ENCODE peak calls at places on chromosomes 7 and 10, in six cellular contexts. O is mucosa of descending colon, I is RWPE2, H is uterus, S is colonic mucosa, E is stomach. R is an unnamed sample.

GRCh38 chr10:95818663-95819062 is 62.7 kb downstream of the ENTPD1 start:
- DNase-seq in O (no peak), I (no peak), H (no peak), S (no peak), E (no peak), R (no peak)

GRCh38 chr7:1103009-1103788 is 15.3 kb downstream of the GPER1 start:
- DNase-seq in O (peak; percentile 36), I (no peak), H (no peak), S (no peak), E (no peak), R (no peak)

GRCh38 chr7:28748934-28749584 is 209.1 kb downstream of the TRIL start:
- DNase-seq in O (no peak), I (no peak), H (no peak), S (peak; percentile 22), E (no peak), R (no peak)

GRCh38 chr10:70661623-70662361 is 10.5 kb upstream of the ADAMTS14 start:
- DNase-seq in O (no peak), I (no peak), H (no peak), S (no peak), E (no peak), R (no peak)

GRCh38 chr10:29926649-29927048 is 132.7 kb downstream of the JCAD start:
- DNase-seq in O (no peak), I (no peak), H (no peak), S (no peak), E (no peak), R (no peak)

GRCh38 chr10:98368644-98369043 is 46.3 kb downstream of the PYROXD2 start:
- DNase-seq in O (no peak), I (no peak), H (no peak), S (no peak), E (no peak), R (no peak)

GRCh38 chr10:109773818-109774440 is 149.4 kb downstream of the XPNPEP1 start:
- DNase-seq in O (no peak), I (no peak), H (no peak), S (no peak), E (no peak), R (no peak)

GRCh38 chr7:149662591-149663095 is 110.7 kb downstream of the ZNF467 start:
- DNase-seq in O (no peak), I (no peak), H (no peak), S (peak; percentile 77), E (peak; percentile 84), R (peak; percentile 49)

GRCh38 chr7:25192043-25192442 is 36.2 kb downstream of the NPVF start:
- DNase-seq in O (no peak), I (no peak), H (no peak), S (no peak), E (no peak), R (no peak)

GRCh38 chr10:44591911-44592310 is 207.0 kb upstream of the CXCL12 start:
- DNase-seq in O (no peak), I (no peak), H (no peak), S (no peak), E (no peak), R (no peak)

GRCh38 chr10:102393411-102394078 is 2.0 kb upstream of the NFKB2 start:
- DNase-seq in O (peak; percentile 49), I (no peak), H (no peak), S (no peak), E (no peak), R (no peak)

GRCh38 chr7:28732037-28732869 is 225.9 kb downstream of the TRIL start:
- DNase-seq in O (no peak), I (no peak), H (peak; percentile 29), S (no peak), E (no peak), R (no peak)

DNA sequence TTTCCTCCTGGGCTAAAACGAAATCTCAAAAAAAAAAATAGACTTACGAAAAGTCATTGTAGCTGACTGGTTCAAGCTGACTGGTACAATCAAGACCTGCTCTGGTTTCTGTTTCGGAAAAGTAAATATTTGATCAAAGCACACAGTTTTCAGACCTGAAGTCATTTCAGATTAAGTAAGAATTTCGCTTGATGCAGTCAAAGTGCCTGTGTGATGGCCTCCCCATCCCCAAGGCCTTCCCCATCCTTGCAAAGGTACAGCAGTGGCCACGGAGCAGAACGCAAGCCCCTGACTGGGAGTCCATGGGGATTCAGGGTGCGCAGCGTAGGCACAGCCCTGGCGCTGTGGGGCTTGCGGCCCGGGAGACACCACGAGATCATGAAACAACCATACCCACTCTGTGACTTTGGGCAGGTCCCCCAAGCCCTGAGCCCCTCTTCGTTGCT is 29.2 kb downstream of the CHST15 start:
- DNase-seq in O (no peak), I (no peak), H (no peak), S (no peak), E (no peak), R (no peak)
- H3K4me1 ChIP-seq in O (peaks cover 2% of the 10 kb centered on the region), I (peaks cover 33% of the 10 kb centered on the region), H (no peaks in the 10 kb centered on the region), S (peaks cover 3% of the 10 kb centered on the region), E (peaks cover 66% of the 10 kb centered on the region), R (peaks cover 15% of the 10 kb centered on the region)

GRCh38 chr7:44461387-44461786 is 29.1 kb downstream of the NUDCD3 start:
- DNase-seq in O (no peak), I (no peak), H (no peak), S (no peak), E (no peak), R (no peak)
- H3K4me1 ChIP-seq in O (peaks cover 4% of the 10 kb centered on the region), I (peaks cover 14% of the 10 kb centered on the region), H (no peaks in the 10 kb centered on the region), S (no peaks in the 10 kb centered on the region), E (peaks cover 21% of the 10 kb centered on the region), R (no peaks in the 10 kb centered on the region)

DNA sequence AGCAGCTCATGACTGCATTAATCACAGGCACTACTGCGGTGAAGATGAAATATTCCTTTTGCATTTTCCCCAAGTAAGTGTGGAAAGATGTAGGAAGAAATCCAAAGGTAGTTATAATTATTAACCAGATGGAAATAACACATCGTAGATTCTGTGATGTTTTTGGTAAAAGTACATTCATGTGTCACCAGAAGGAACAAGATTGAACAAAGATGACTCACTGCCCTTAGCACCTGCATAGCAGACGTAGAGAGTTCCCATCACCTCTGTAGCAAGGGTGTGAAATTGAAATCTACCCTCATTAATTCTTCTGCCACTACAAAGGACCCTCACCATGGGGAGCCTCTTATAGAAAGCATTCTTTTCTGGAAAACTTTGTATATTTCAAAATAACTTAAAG is 37.0 kb downstream of the SMURF1 start:
- DNase-seq in O (no peak), I (no peak), H (no peak), S (no peak), E (no peak), R (no peak)
- H3K4me1 ChIP-seq in O (peaks cover 4% of the 10 kb centered on the region), I (peaks cover 64% of the 10 kb centered on the region), H (peaks cover 11% of the 10 kb centered on the region), S (no peaks in the 10 kb centered on the region), E (peaks cover 83% of the 10 kb centered on the region), R (peaks cover 62% of the 10 kb centered on the region)

DNA sequence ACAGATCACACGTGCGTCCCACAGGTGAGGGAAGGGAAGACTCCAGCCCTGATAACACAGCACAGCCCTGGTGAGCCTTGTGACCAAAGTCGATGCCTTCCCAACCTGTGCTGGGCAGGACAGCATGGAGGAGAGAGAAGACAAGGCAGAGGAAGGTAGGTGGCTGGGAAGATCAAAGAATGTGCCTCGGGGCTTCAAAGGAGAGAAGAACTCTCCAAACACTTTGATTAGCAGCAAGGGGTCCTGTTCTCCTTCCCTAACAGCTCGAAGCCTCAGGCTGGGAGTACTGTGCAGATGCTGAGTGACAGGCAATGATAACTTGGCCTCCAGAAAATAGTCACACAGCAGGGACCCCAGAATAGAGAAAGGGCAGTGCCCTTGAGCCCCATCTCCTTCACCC is 288.5 kb downstream of the TCERG1L start:
- DNase-seq in O (no peak), I (no peak), H (no peak), S (no peak), E (no peak), R (no peak)
- H3K4me1 ChIP-seq in O (no peaks in the 10 kb centered on the region), I (no peaks in the 10 kb centered on the region), H (no peaks in the 10 kb centered on the region), S (no peaks in the 10 kb centered on the region), E (no peaks in the 10 kb centered on the region), R (no peaks in the 10 kb centered on the region)

GRCh38 chr10:125130886-125131285 is 29.5 kb downstream of the CTBP2 start:
- DNase-seq in O (no peak), I (no peak), H (no peak), S (no peak), E (no peak), R (no peak)
- H3K4me1 ChIP-seq in O (peaks cover 4% of the 10 kb centered on the region), I (peaks cover 30% of the 10 kb centered on the region), H (no peaks in the 10 kb centered on the region), S (no peaks in the 10 kb centered on the region), E (peaks cover 67% of the 10 kb centered on the region), R (peaks cover 4% of the 10 kb centered on the region)

DNA sequence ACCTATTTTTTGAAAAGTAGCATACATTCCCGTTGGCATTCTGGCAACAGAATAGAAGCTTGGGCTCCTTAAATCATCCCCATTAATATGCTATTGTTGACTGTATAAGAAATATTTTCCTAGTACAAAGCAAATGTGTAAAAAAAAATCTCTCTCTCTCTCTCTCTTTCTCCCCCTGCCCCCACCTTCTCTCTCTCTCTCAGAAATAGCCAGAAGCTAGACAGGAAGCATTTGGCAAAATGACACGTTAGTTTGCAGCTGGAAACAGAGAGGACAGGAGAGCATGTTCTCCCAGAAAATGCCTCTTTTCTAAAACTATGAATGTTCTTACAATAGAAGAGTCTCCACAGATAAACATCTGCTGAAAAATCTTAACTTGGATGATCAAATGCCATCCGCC is 59.6 kb upstream of the AKR1E2 start:
- DNase-seq in O (no peak), I (no peak), H (no peak), S (no peak), E (no peak), R (no peak)
- H3K4me1 ChIP-seq in O (no peaks in the 10 kb centered on the region), I (peaks cover 56% of the 10 kb centered on the region), H (no peaks in the 10 kb centered on the region), S (no peaks in the 10 kb centered on the region), E (no peaks in the 10 kb centered on the region), R (peaks cover 5% of the 10 kb centered on the region)